ENCODE peak calls at places on chromosomes 2 and 18, in four cellular contexts. W, Z, C and H are unnamed samples.

GRCh38 chr18:12748671-12749070 is 45.8 kb downstream of the PSMG2 start:
- DNase-seq in Z (no peak), C (no peak), W (no peak), H (no peak)

GRCh38 chr2:168961450-168962229 is 60.5 kb downstream of the G6PC2 start:
- DNase-seq in C (peak), Z (no peak), W (peak), H (no peak)

GRCh38 chr2:66582364-66582974 is 147.5 kb downstream of the MEIS1 start:
- DNase-seq in Z (no peak), C (no peak), W (no peak), H (no peak)

GRCh38 chr2:121071058-121071504 is 213.9 kb downstream of the TFCP2L1 start:
- DNase-seq in W (peak), Z (peak), C (peak), H (no peak)

GRCh38 chr2:20223345-20224190 is 1.4 kb downstream of the SDC1 start:
- DNase-seq in C (peak), Z (no peak), W (peak), H (no peak)

GRCh38 chr2:37894047-37894446 is 31.0 kb upstream of the RMDN2 start:
- DNase-seq in Z (no peak), W (no peak), C (no peak), H (no peak)

GRCh38 chr18:1578505-1578904 is 673.8 kb downstream of the ADCYAP1 start:
- DNase-seq in C (no peak), Z (peak), W (no peak), H (no peak)

GRCh38 chr2:57497489-57498096 is 549.0 kb upstream of the VRK2 start:
- DNase-seq in Z (no peak), W (peak), C (peak), H (no peak)

GRCh38 chr2:38716185-38716584 is 35.0 kb downstream of the SRSF7 start:
- DNase-seq in Z (peak), C (peak), W (no peak), H (no peak)

GRCh38 chr18:7000484-7001096 is 117.0 kb downstream of the LAMA1 start:
- DNase-seq in W (peak), Z (no peak), C (peak), H (no peak)

GRCh38 chr2:235389626-235390025 is 104.2 kb upstream of the AGAP1 start:
- DNase-seq in W (no peak), C (no peak), Z (no peak), H (no peak)

GRCh38 chr2:134334542-134335353 is 80.9 kb downstream of the MGAT5 start:
- DNase-seq in C (no peak), W (no peak), Z (no peak), H (no peak)

GRCh38 chr2:127669056-127669455 is 6.3 kb downstream of the LIMS2 start:
- DNase-seq in C (no peak), W (no peak), Z (no peak), H (no peak)

GRCh38 chr2:34161546-34161945 is 562.4 kb upstream of the FAM98A start:
- DNase-seq in C (no peak), W (peak), Z (no peak), H (no peak)

GRCh38 chr2:64595397-64596160 is 58.1 kb downstream of the SERTAD2 start:
- DNase-seq in C (peak), W (peak), Z (no peak), H (no peak)

GRCh38 chr2:96517079-96517478 is 11.9 kb upstream of the NEURL3 start:
- DNase-seq in C (no peak), Z (no peak), W (no peak), H (no peak)

GRCh38 chr2:201860541-201861154 is 54.3 kb downstream of the CDK15 start:
- DNase-seq in C (peak), W (peak), Z (no peak), H (no peak)

GRCh38 chr2:216279459-216279858 is 92.8 kb downstream of the MARCHF4 start:
- DNase-seq in Z (no peak), W (no peak), C (peak), H (no peak)

DNA sequence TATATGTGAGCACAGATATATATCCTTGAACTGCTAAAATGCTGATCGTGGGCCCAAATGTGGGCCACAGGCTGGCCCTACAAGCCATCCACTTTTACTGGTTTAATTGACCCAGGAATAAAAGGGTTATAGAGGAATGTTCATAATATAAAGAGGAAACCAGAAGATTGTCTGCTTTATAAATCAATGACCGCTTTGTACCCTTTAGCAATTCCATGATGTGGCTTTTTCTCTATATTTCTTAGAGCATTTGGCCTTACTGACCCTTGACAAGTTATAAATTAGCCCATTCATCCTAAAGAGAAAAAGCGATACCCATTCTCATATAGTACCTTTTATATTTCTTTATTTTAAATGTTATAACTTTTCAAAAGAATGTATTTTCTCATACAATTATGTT is 87.1 kb upstream of the ITGA4 start:
- DNase-seq in W (no peak), C (no peak), Z (no peak), H (no peak)
- H3K27ac ChIP-seq in W (no peak), C (no peak), Z (no peak), H (no peak)

GRCh38 chr2:10271946-10272345 is 30.8 kb upstream of the HPCAL1 start:
- DNase-seq in W (peak), Z (no peak), C (no peak), H (peak)
- H3K4me3 ChIP-seq in W (no peak), Z (no peak), C (no peak), H (no peak)

GRCh38 chr2:157803914-157804313 is 72.2 kb downstream of the ACVR1 start:
- DNase-seq in C (no peak), W (no peak), Z (no peak), H (no peak)

GRCh38 chr2:157806426-157806825 is 69.7 kb downstream of the ACVR1 start:
- DNase-seq in Z (no peak), W (no peak), C (no peak), H (no peak)

GRCh38 chr2:157808421-157808820 is 67.7 kb downstream of the ACVR1 start:
- DNase-seq in Z (no peak), C (no peak), W (no peak), H (no peak)

GRCh38 chr2:157804355-157804754 is 71.8 kb downstream of the ACVR1 start:
- DNase-seq in Z (no peak), W (no peak), C (no peak), H (no peak)

DNA sequence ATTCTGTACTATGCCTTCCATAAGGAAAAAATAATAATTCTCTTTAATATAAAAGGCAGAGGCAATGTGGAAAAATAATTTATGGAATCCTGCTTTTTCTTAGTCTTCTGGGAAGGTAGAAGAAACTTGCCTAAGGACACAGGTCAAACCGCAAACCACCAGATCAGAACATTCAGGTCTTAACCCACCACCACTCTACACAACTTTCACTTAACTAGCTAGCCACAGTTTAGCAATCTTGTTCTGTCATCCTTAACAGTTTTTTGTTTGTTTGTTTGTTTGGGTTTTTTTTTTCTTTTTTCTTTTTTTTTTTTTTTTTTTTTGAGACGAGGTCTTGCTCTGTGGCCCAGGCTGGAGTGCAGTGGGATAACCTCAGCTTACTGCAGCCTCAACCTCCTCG is 70.6 kb downstream of the ACVR1 start:
- DNase-seq in Z (no peak), W (no peak), C (no peak), H (no peak)
- TF ChIP-seq CTCF in Z (no peak), W (no peak), C (no peak), H (no peak)

DNA sequence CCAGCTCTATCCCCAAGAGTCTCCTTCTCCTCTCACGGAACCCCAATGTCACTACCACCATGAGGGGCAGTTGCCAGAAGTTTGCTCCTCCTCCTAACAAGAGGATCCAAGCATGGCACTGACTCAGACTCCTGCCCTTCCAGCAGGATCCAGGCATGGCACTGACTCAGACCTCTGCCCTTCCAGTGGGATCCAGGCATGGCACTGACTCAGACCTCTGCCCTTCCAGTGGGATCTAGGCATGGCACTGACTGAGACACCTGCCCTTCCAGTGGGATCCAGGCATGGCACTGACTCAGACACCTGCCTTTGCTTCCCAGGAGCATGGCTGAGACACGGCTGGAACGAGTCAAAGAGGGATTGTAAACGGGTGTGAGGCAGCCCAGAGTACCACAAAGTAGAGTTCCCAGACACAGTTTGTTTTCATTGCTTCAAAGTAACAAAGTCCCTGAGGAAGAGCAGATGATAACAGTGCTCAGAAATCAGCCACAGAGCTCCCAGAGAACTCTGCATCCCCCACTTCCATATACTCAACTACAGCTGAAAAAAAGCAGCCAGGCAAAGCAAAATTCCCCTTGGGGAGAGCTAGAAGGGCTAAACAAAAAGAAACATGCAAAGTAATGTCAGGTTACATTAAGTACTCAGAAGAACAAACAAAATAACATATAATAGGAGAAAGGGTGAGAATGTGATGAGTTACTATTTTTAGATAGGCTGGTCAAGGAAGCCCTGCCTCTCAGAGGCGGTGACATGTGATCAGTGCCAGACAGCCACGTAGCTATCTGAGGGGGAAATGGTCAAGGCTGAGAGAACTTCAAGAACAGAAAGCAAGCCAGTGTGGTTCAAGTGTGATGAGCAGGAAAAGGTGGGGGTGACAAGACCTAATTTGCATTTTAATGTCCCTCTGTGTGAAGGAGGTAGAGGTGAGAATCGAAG is 3.0 kb downstream of the BUB1 start:
- DNase-seq in Z (no peak), C (peak), W (peak), H (no peak)
- H3K27ac ChIP-seq in Z (no peak), C (peak), W (peak), H (no peak)

DNA sequence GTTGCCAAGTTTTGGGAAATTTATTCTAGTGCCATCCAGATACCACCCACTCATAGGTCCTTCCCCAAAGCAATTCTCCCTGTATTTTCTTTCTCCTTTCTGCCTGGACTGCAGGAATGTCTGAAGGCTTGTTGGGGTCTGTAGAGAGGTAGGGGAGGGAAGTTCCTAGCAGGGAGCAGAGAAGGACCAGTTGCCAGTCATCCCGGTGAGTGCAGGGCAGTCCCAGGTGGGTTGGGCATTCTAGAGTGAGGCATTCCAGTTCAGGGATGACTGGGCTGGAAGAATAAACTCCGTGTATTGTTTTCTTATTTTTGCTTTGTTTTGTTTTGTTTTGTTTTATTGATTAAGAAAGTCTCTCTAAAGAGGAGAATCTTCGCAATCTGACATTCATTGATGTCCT is 58.1 kb downstream of the SPATS2L start:
- DNase-seq in C (no peak), W (no peak), Z (no peak), H (no peak)
- H3K4me3 ChIP-seq in C (no peak), W (no peak), Z (no peak), H (no peak)

GRCh38 chr2:27489118-27489497 is 435 bp downstream of the IFT172 start:
- DNase-seq in W (no peak), C (peak), Z (no peak), H (no peak)
- TF ChIP-seq CTCF in W (no peak), C (peak), Z (no peak), H (no peak)

DNA sequence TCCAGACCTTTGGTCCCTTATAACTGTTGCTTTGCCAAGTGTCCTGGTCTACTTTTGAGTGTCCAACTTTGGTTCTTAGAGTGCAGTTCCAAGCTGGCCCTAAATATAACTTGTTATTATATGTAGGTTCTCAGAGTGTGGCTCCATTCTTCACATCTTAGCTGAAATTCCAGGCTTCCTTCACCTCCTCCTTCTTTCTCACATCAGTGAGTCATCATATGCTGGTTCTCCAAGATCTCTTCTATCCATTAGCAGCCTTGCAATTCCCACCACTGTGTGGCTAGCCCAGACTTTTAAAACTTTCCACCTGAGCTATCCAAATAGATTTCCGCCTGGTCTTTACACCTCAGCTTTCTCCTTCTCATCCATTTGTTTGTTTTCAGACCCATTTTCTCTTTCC is 12.6 kb upstream of the CXCR4 start:
- DNase-seq in Z (no peak), C (no peak), W (peak), H (no peak)
- H3K27ac ChIP-seq in Z (no peak), C (no peak), W (no peak), H (no peak)